ENCODE peak calls at places on chromosomes 13 and 19, in eight cellular contexts. O is fibroblast of lung, V is pancreas, Y is psoas muscle, C is foreskin keratinocyte, I is Peyer's patch, S is dorsolateral prefrontal cortex, N is astrocyte of the spinal cord. T is an unnamed sample.

GRCh38 chr19:33796164-33797100 is at the start of gene KCTD15:
- DNase-seq in N (peak), S (no peak), V (peak), I (peak), Y (peak), O (peak), C (no peak), T (no peak)

GRCh38 chr19:2325261-2326046 is 2.9 kb downstream of the LSM7 start:
- DNase-seq in V (no peak), Y (no peak), I (no peak), C (no peak), N (no peak), S (no peak), O (no peak), T (no peak)

GRCh38 chr13:76991432-76991795 is 467 bp upstream of the CLN5 start:
- DNase-seq in S (no peak), I (no peak), C (no peak), N (no peak), O (no peak), Y (peak), V (no peak), T (no peak)

GRCh38 chr13:81487151-81487550 is 1146.2 kb upstream of the SPRY2 start:
- DNase-seq in S (no peak), V (peak), N (peak), I (no peak), C (no peak), O (no peak), Y (no peak), T (no peak)

GRCh38 chr13:34654682-34655081 is 287.4 kb upstream of the NBEA start:
- DNase-seq in Y (no peak), I (no peak), C (no peak), V (no peak), N (peak), S (no peak), O (no peak), T (no peak)

GRCh38 chr13:68736961-68737360 is 1370.7 kb upstream of the ATXN8OS start:
- DNase-seq in C (no peak), Y (no peak), N (peak), I (no peak), V (no peak), S (no peak), O (no peak), T (no peak)

GRCh38 chr19:13646758-13647157 is 117.6 kb upstream of the MRI1 start:
- DNase-seq in I (no peak), C (no peak), S (no peak), O (no peak), Y (no peak), V (no peak), N (no peak), T (no peak)

GRCh38 chr13:53351040-53351439 is 322.4 kb downstream of the OLFM4 start:
- DNase-seq in I (no peak), N (no peak), Y (no peak), C (no peak), S (no peak), V (no peak), O (no peak), T (no peak)

GRCh38 chr19:1327125-1327524 is 41.5 kb downstream of the EFNA2 start:
- DNase-seq in N (no peak), I (no peak), C (no peak), V (no peak), S (no peak), Y (no peak), O (no peak), T (no peak)

GRCh38 chr19:3606690-3607289 is at the start of gene TBXA2R:
- DNase-seq in C (no peak), N (peak), Y (peak), O (peak), I (peak), S (peak), V (peak), T (no peak)

GRCh38 chr19:13208131-13208963 is 58.1 kb downstream of the IER2 start:
- DNase-seq in Y (peak), I (no peak), C (no peak), O (peak), V (no peak), N (peak), S (no peak), T (no peak)

GRCh38 chr13:68261105-68261504 is 1031.0 kb upstream of the PCDH9 start:
- DNase-seq in V (no peak), O (no peak), I (no peak), Y (no peak), C (no peak), N (no peak), S (no peak), T (no peak)

GRCh38 chr13:60654405-60654804 is 257.4 kb downstream of the TDRD3 start:
- DNase-seq in S (peak), N (peak), V (peak), C (no peak), Y (no peak), I (no peak), O (peak), T (no peak)

GRCh38 chr13:111976474-111977183 is 90.3 kb upstream of the SOX1 start:
- DNase-seq in C (no peak), S (no peak), V (no peak), O (no peak), I (no peak), Y (no peak), N (no peak), T (peak)

DNA sequence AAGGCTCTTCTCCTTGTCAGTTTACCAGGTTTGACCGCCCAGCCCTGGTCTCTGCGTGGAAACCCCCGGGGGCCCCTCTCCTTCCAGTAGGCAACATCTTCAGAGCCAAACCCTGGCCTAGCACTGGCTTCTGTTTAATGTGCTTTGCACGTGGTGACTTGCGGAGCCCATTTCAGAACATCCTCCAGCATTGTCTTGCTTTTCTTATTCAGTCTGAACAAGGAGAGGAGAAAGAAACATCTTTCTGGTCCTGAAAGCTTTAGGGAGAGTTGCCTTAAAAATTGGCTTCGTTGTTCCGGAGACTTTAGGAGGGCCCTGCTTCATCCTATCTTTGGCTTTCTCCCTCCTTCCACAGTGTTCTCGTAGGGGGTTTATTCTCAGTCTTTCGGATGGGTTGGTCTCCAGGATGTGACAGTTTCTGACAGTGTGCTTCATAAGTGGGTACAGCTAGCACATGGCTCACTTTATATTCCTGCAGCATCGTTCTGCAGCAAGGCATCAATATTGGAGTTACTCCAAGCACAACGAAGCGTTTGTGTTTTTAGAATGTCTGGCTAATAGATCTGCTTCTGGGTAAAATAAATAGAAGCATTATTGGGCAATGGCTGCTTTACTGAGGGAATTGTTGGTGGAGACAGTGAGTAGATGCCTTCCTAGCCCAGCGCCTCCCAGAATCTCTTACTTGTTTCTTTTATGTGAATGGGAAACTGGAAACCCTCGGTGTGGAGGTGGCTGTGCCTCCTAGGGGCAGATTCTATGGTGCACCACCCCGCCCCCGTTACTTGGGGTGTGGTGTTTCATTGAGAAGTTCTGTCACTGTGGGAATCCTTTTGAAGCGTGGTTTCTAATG is 1.8 kb downstream of the FARP1 start:
- DNase-seq in V (peak), I (no peak), S (no peak), O (peak), C (peak), Y (no peak), N (peak), T (no peak)
- TF ChIP-seq CTCF in V (no peak), I (no peak), S (no peak), O (peak), C (peak), Y (no peak), N (peak), T (peak)

DNA sequence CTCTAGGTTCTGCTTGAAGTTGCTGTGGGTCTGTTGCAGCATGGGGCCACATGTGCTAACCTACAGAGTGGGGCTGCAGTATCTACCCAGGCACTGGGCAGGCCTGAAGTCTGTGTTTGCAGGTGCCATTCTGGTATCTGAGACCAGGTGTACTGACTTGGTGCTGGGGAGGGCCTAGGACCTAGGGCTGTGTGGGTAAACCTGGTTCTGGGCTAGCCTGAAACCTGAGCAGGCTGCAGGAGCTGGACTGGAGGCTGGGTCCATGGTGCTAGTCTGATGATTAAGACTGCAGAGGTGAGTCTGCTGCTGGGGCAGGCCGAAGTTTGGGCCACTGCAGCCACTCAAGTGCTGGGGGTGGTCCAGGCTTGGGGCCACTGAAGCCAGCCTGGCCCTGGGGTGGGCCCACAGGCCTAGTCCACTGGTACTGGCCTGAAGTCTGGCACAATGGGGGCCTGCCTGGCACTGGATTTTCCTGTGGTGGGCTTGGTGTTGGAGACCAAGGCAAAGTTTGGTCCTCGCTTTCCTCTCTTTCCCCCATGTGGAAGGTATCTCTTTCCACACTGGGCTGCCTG is 310.6 kb downstream of the NDFIP2 start:
- DNase-seq in O (no peak), Y (no peak), I (no peak), V (no peak), C (no peak), N (no peak), S (no peak), T (no peak)
- TF ChIP-seq CTCF in O (no peak), Y (no peak), I (no peak), V (no peak), C (no peak), N (no peak), S (no peak), T (no peak)

GRCh38 chr13:110323172-110323851 is 16.2 kb downstream of the COL4A2 start:
- DNase-seq in S (no peak), I (no peak), C (no peak), O (peak), V (no peak), N (peak), Y (no peak), T (no peak)
- TF ChIP-seq CTCF in S (no peak), I (no peak), C (peak), O (no peak), V (no peak), N (peak), Y (no peak), T (peak)

GRCh38 chr19:20359933-20360720 is 193.1 kb downstream of the ZNF486 start:
- DNase-seq in O (no peak), S (peak), V (peak), Y (no peak), C (no peak), I (no peak), N (no peak), T (no peak)
- TF ChIP-seq CTCF in O (no peak), S (peak), V (peak), Y (no peak), C (no peak), I (no peak), N (no peak), T (no peak)

GRCh38 chr13:21066946-21067345 is 5.6 kb upstream of the LATS2 start:
- DNase-seq in C (no peak), S (no peak), O (no peak), I (no peak), Y (no peak), V (no peak), N (no peak), T (no peak)

GRCh38 chr13:21071015-21071414 is 9.6 kb upstream of the LATS2 start:
- DNase-seq in N (no peak), V (no peak), I (no peak), C (no peak), S (no peak), O (no peak), Y (no peak), T (no peak)

GRCh38 chr13:21069561-21070004 is 8.2 kb upstream of the LATS2 start:
- DNase-seq in O (peak), C (peak), S (no peak), N (peak), Y (no peak), V (no peak), I (no peak), T (no peak)

GRCh38 chr13:21071894-21072293 is 10.5 kb upstream of the LATS2 start:
- DNase-seq in V (no peak), N (no peak), S (no peak), O (peak), C (no peak), I (no peak), Y (no peak), T (peak)

GRCh38 chr13:21067794-21068193 is 6.4 kb upstream of the LATS2 start:
- DNase-seq in Y (no peak), S (no peak), C (no peak), N (no peak), I (no peak), V (no peak), O (no peak), T (no peak)
- TF ChIP-seq CTCF in Y (no peak), S (no peak), C (no peak), N (no peak), I (no peak), V (no peak), O (no peak), T (no peak)

GRCh38 chr13:110923777-110924638 is 9.1 kb upstream of the ANKRD10 start:
- DNase-seq in C (no peak), Y (no peak), V (no peak), O (no peak), N (no peak), I (no peak), S (no peak), T (peak)

GRCh38 chr13:110921695-110922094 is 6.8 kb upstream of the ANKRD10 start:
- DNase-seq in I (no peak), N (no peak), C (no peak), V (no peak), O (no peak), S (no peak), Y (no peak), T (no peak)

GRCh38 chr13:110921209-110921608 is 6.3 kb upstream of the ANKRD10 start:
- DNase-seq in C (no peak), I (no peak), O (no peak), Y (no peak), N (no peak), S (no peak), V (no peak), T (no peak)

GRCh38 chr13:110923086-110923485 is 8.2 kb upstream of the ANKRD10 start:
- DNase-seq in S (no peak), N (no peak), V (no peak), Y (no peak), O (no peak), C (no peak), I (no peak), T (peak)

DNA sequence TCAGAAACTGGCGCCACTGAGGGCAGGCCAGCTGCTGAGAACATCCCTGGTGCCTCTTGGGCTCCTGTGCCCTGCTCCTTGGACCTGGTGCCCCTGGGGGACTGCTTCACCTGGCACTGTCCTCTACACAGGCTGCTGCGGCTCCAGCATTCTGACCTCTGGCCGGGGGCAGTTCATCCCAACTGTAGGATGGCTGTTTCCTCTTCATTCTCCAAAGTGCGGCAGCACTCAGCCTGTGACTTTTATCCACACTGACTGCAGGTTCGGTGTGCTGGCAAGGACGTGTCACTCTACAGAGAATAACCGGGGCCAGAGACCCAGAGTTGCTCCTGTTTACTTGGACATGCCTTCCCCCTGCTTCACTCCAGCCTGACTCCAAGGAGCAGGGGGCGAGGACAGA is 7.6 kb upstream of the ANKRD10 start:
- DNase-seq in O (no peak), V (no peak), N (no peak), S (no peak), C (no peak), I (no peak), Y (no peak), T (peak)
- TF ChIP-seq CTCF in O (no peak), V (no peak), N (no peak), S (no peak), C (no peak), I (no peak), Y (no peak), T (no peak)

GRCh38 chr13:91154553-91154952 is 192.9 kb upstream of the MIR17HG start:
- DNase-seq in O (no peak), I (no peak), N (no peak), S (no peak), C (no peak), Y (no peak), V (no peak), T (no peak)

GRCh38 chr13:91155512-91156114 is 191.9 kb upstream of the MIR17HG start:
- DNase-seq in Y (no peak), C (no peak), I (no peak), V (no peak), S (no peak), O (no peak), N (no peak), T (no peak)

GRCh38 chr13:91154954-91155353 is 192.5 kb upstream of the MIR17HG start:
- DNase-seq in Y (no peak), I (no peak), S (no peak), O (no peak), N (no peak), V (no peak), C (no peak), T (no peak)

GRCh38 chr13:91157273-91158014 is 190.0 kb upstream of the MIR17HG start:
- DNase-seq in S (no peak), N (no peak), I (no peak), C (no peak), V (no peak), O (no peak), Y (no peak), T (no peak)

DNA sequence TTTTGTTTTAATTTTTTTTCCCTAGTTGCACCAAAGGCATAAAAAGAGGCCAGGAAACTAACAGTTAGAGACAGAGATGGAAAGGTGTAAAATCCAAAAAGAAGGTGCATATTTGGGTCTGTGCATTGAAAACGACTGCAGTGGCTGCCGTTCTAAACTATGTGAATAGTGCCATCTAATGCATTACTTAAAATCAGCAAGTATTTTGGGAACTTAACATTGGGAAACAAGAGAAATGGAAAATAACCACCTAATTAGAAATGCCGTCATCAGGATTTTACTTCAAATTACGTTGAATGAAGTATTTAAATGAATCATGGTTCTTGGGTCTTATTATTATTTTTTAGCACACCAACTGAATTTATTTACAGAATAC is 189.5 kb upstream of the MIR17HG start:
- DNase-seq in I (no peak), Y (no peak), S (no peak), N (no peak), V (no peak), C (no peak), O (no peak), T (no peak)
- TF ChIP-seq CTCF in I (no peak), Y (no peak), S (peak), N (peak), V (no peak), C (no peak), O (no peak), T (peak)

GRCh38 chr13:83498486-83499190 is 383.6 kb downstream of the SLITRK1 start:
- DNase-seq in S (no peak), I (no peak), O (peak), V (no peak), Y (no peak), C (peak), N (peak), T (no peak)

GRCh38 chr13:83498045-83498444 is 384.2 kb downstream of the SLITRK1 start:
- DNase-seq in N (no peak), O (no peak), V (no peak), Y (no peak), I (no peak), S (no peak), C (no peak), T (no peak)

GRCh38 chr13:83508905-83509304 is 373.4 kb downstream of the SLITRK1 start:
- DNase-seq in V (no peak), I (no peak), O (no peak), C (no peak), S (no peak), Y (no peak), N (no peak), T (no peak)

GRCh38 chr13:83499286-83499685 is 383.0 kb downstream of the SLITRK1 start:
- DNase-seq in V (no peak), O (no peak), N (peak), S (no peak), I (no peak), Y (no peak), C (no peak), T (no peak)

DNA sequence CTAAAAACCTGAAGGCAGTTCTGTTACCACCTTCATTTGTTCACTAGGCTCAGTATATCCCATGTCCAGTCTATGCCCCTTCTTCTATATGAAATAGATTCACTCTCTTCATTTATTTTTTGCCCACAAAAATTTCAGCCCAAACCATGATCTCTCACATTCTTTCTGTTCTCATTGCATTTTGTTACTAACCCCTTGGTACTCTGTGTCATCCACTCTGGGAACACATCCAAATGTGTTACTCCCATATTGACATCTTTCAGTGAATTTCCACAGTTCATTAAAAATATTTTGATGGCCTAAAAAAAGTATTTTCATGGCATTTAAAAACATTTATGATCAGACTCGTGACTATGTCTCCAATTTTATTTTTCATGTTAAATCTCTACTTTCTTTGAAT is 378.9 kb downstream of the SLITRK1 start:
- DNase-seq in V (no peak), S (no peak), N (peak), C (no peak), I (no peak), Y (no peak), O (peak), T (no peak)
- TF ChIP-seq CTCF in V (no peak), S (no peak), N (no peak), C (no peak), I (no peak), Y (no peak), O (no peak), T (no peak)